ENCODE peak calls at places on chromosomes 7 and 10, in ten cellular contexts. One of them, this sample, is unnamed.

GRCh38 chr7:158957921-158958471 is 101.6 kb downstream of the DYNC2I1 start:
- DNase-seq in prostate gland: no peak
- DNase-seq in H1: peak; percentile 65
- DNase-seq in astrocyte of the spinal cord: no peak
- DNase-seq in choroid plexus epithelial cell: no peak
- DNase-seq in adrenal gland: no peak
- DNase-seq in dorsolateral prefrontal cortex: no peak
- DNase-seq in nephron progenitor cell: no peak
- DNase-seq in colonic mucosa: peak; percentile 92
- DNase-seq in pancreas: peak; percentile 76
- DNase-seq in this sample: no peak

GRCh38 chr10:82319558-82319957 is 444.6 kb downstream of the NRG3 start:
- DNase-seq in prostate gland: no peak
- DNase-seq in H1: no peak
- DNase-seq in astrocyte of the spinal cord: no peak
- DNase-seq in choroid plexus epithelial cell: no peak
- DNase-seq in adrenal gland: no peak
- DNase-seq in dorsolateral prefrontal cortex: peak; percentile 34
- DNase-seq in nephron progenitor cell: peak; percentile 5
- DNase-seq in colonic mucosa: no peak
- DNase-seq in pancreas: no peak
- DNase-seq in this sample: no peak

GRCh38 chr10:133107442-133107841 is 19.7 kb downstream of the ADGRA1 start:
- DNase-seq in prostate gland: no peak
- DNase-seq in H1: no peak
- DNase-seq in astrocyte of the spinal cord: no peak
- DNase-seq in choroid plexus epithelial cell: no peak
- DNase-seq in adrenal gland: no peak
- DNase-seq in dorsolateral prefrontal cortex: no peak
- DNase-seq in nephron progenitor cell: no peak
- DNase-seq in colonic mucosa: no peak
- DNase-seq in pancreas: no peak
- DNase-seq in this sample: no peak

GRCh38 chr7:127935847-127936376 is 95.3 kb downstream of the LRRC4 start:
- DNase-seq in prostate gland: no peak
- DNase-seq in H1: no peak
- DNase-seq in astrocyte of the spinal cord: no peak
- DNase-seq in choroid plexus epithelial cell: no peak
- DNase-seq in adrenal gland: peak; percentile 23
- DNase-seq in dorsolateral prefrontal cortex: no peak
- DNase-seq in nephron progenitor cell: no peak
- DNase-seq in colonic mucosa: no peak
- DNase-seq in pancreas: no peak
- DNase-seq in this sample: no peak

GRCh38 chr7:2353650-2354172 is 916 bp upstream of the EIF3B start:
- DNase-seq in prostate gland: peak; percentile 85
- DNase-seq in H1: no peak
- DNase-seq in astrocyte of the spinal cord: no peak
- DNase-seq in choroid plexus epithelial cell: peak; percentile 92
- DNase-seq in adrenal gland: peak; percentile 93
- DNase-seq in dorsolateral prefrontal cortex: peak; percentile 89
- DNase-seq in nephron progenitor cell: peak; percentile 88
- DNase-seq in colonic mucosa: peak; percentile 91
- DNase-seq in pancreas: peak; percentile 88
- DNase-seq in this sample: peak; percentile 84

GRCh38 chr7:114302858-114303257 is 111.8 kb upstream of the FOXP2 start:
- DNase-seq in prostate gland: no peak
- DNase-seq in H1: no peak
- DNase-seq in astrocyte of the spinal cord: no peak
- DNase-seq in choroid plexus epithelial cell: no peak
- DNase-seq in adrenal gland: no peak
- DNase-seq in dorsolateral prefrontal cortex: no peak
- DNase-seq in nephron progenitor cell: no peak
- DNase-seq in colonic mucosa: no peak
- DNase-seq in pancreas: no peak
- DNase-seq in this sample: no peak

GRCh38 chr7:151924508-151924907 is 31.7 kb upstream of the GALNTL5 start:
- DNase-seq in prostate gland: no peak
- DNase-seq in H1: no peak
- DNase-seq in astrocyte of the spinal cord: no peak
- DNase-seq in choroid plexus epithelial cell: no peak
- DNase-seq in adrenal gland: no peak
- DNase-seq in dorsolateral prefrontal cortex: no peak
- DNase-seq in nephron progenitor cell: no peak
- DNase-seq in colonic mucosa: peak; percentile 81
- DNase-seq in pancreas: no peak
- DNase-seq in this sample: no peak

GRCh38 chr7:21169667-21170605 is 257.9 kb upstream of the SP4 start:
- DNase-seq in prostate gland: no peak
- DNase-seq in H1: peak; percentile 82
- DNase-seq in astrocyte of the spinal cord: no peak
- DNase-seq in choroid plexus epithelial cell: no peak
- DNase-seq in adrenal gland: no peak
- DNase-seq in dorsolateral prefrontal cortex: no peak
- DNase-seq in nephron progenitor cell: peak; percentile 38
- DNase-seq in colonic mucosa: no peak
- DNase-seq in pancreas: no peak
- DNase-seq in this sample: no peak

GRCh38 chr7:93973134-93973533 is 31.0 kb downstream of the BET1 start:
- DNase-seq in prostate gland: no peak
- DNase-seq in H1: no peak
- DNase-seq in astrocyte of the spinal cord: peak; percentile 2
- DNase-seq in choroid plexus epithelial cell: no peak
- DNase-seq in adrenal gland: no peak
- DNase-seq in dorsolateral prefrontal cortex: no peak
- DNase-seq in nephron progenitor cell: no peak
- DNase-seq in colonic mucosa: no peak
- DNase-seq in pancreas: no peak
- DNase-seq in this sample: no peak

GRCh38 chr7:151009340-151010001 is 14.8 kb downstream of the ATG9B start:
- DNase-seq in prostate gland: no peak
- DNase-seq in H1: peak; percentile 74
- DNase-seq in astrocyte of the spinal cord: no peak
- DNase-seq in choroid plexus epithelial cell: no peak
- DNase-seq in adrenal gland: no peak
- DNase-seq in dorsolateral prefrontal cortex: no peak
- DNase-seq in nephron progenitor cell: no peak
- DNase-seq in colonic mucosa: no peak
- DNase-seq in pancreas: no peak
- DNase-seq in this sample: no peak

GRCh38 chr10:70827358-70827757 is 11.6 kb downstream of the SGPL1 start:
- DNase-seq in prostate gland: no peak
- DNase-seq in H1: no peak
- DNase-seq in astrocyte of the spinal cord: no peak
- DNase-seq in choroid plexus epithelial cell: no peak
- DNase-seq in adrenal gland: no peak
- DNase-seq in dorsolateral prefrontal cortex: no peak
- DNase-seq in nephron progenitor cell: no peak
- DNase-seq in colonic mucosa: no peak
- DNase-seq in pancreas: no peak
- DNase-seq in this sample: no peak

DNA sequence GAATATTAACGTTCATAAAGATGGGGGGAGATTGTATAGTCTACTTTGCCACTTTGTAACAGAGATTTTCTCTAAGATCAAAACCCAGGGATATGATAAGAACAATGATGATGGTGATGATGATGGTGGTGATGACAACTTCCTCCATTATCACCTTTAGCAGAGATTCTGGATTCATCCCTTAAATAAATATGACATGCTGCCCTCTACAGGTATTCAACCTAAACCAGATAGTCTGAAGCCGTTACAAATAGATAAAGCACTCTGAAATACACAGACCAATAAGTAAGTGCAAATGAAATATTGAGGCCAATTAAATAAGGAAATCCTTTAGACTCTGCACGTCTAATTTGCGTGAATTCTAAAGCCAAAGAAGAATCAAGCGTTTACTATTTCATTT is 211.5 kb downstream of the CREB5 start:
- DNase-seq in prostate gland: no peak
- DNase-seq in H1: no peak
- DNase-seq in astrocyte of the spinal cord: no peak
- DNase-seq in choroid plexus epithelial cell: peak; percentile 5
- DNase-seq in adrenal gland: no peak
- DNase-seq in dorsolateral prefrontal cortex: no peak
- DNase-seq in nephron progenitor cell: no peak
- DNase-seq in colonic mucosa: no peak
- DNase-seq in pancreas: no peak
- DNase-seq in this sample: no peak
- TF ChIP-seq CTCF in prostate gland: peak; percentile 16
- TF ChIP-seq CTCF in H1: no peak
- TF ChIP-seq CTCF in astrocyte of the spinal cord: no peak
- TF ChIP-seq CTCF in choroid plexus epithelial cell: no peak
- TF ChIP-seq CTCF in adrenal gland: no peak
- TF ChIP-seq CTCF in dorsolateral prefrontal cortex: no peak
- TF ChIP-seq CTCF in nephron progenitor cell: peak; percentile 12
- TF ChIP-seq CTCF in colonic mucosa: no peak
- TF ChIP-seq CTCF in pancreas: no peak
- TF ChIP-seq CTCF in this sample: no peak

DNA sequence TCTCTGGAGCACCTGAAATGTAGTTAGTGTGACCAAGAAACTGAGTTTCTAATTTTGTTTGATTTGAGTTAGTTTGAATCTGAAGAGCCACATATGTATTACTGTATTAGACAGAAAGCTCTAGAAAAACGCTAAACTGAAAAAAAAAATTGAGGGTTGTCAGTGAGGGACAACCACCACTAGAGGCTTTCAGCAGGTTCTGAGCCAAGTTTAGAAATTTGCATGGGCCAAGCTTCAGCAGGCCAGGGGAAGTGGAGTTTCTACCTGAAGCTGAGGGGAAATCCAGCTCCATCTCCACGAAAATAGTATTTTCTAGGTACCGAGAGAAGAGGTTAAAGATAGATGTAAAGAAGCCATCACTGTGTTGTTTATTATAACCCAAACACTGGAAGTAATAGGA is 77.9 kb upstream of the PLXNA4 start:
- DNase-seq in prostate gland: no peak
- DNase-seq in H1: peak; percentile 40
- DNase-seq in astrocyte of the spinal cord: peak; percentile 20
- DNase-seq in choroid plexus epithelial cell: peak; percentile 50
- DNase-seq in adrenal gland: no peak
- DNase-seq in dorsolateral prefrontal cortex: no peak
- DNase-seq in nephron progenitor cell: no peak
- DNase-seq in colonic mucosa: no peak
- DNase-seq in pancreas: no peak
- DNase-seq in this sample: peak; percentile 17
- TF ChIP-seq CTCF in prostate gland: no peak
- TF ChIP-seq CTCF in H1: no peak
- TF ChIP-seq CTCF in astrocyte of the spinal cord: peak; percentile 56
- TF ChIP-seq CTCF in choroid plexus epithelial cell: peak; percentile 67
- TF ChIP-seq CTCF in adrenal gland: no peak
- TF ChIP-seq CTCF in dorsolateral prefrontal cortex: no peak
- TF ChIP-seq CTCF in nephron progenitor cell: peak; percentile 30
- TF ChIP-seq CTCF in colonic mucosa: no peak
- TF ChIP-seq CTCF in pancreas: no peak
- TF ChIP-seq CTCF in this sample: peak; percentile 38

DNA sequence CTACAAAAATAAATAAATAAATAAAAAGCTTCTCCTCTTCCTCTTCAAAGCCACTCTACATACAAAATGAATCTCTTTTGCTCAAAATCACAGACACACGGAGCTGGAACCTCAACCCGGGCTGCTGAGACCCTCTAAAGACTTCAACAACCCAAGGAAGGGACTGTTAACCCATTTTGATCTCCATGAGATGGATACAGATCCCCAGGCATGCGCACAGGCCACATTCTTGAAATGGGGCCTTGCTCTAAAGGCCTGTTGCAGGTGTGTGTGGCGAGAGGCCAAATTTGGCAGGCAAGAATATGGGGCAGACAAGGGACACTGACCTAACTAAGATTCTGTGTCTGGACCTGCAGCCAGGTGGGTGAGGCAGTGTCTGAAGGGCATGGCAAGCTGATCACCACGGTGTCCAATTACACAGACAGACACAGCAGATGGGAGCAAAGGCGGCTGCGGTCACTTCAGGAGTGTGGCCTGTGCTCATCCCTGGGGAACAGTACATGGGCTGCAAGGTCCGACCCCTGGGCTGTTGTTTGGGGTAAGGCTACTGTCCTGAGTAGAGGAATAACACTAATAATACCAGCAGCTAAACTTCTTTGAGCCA is 219.8 kb downstream of the HECW1 start:
- DNase-seq in prostate gland: no peak
- DNase-seq in H1: no peak
- DNase-seq in astrocyte of the spinal cord: no peak
- DNase-seq in choroid plexus epithelial cell: no peak
- DNase-seq in adrenal gland: no peak
- DNase-seq in dorsolateral prefrontal cortex: no peak
- DNase-seq in nephron progenitor cell: no peak
- DNase-seq in colonic mucosa: no peak
- DNase-seq in pancreas: no peak
- DNase-seq in this sample: no peak
- TF ChIP-seq CTCF in prostate gland: no peak
- TF ChIP-seq CTCF in H1: no peak
- TF ChIP-seq CTCF in astrocyte of the spinal cord: no peak
- TF ChIP-seq CTCF in choroid plexus epithelial cell: no peak
- TF ChIP-seq CTCF in adrenal gland: no peak
- TF ChIP-seq CTCF in dorsolateral prefrontal cortex: no peak
- TF ChIP-seq CTCF in nephron progenitor cell: no peak
- TF ChIP-seq CTCF in colonic mucosa: no peak
- TF ChIP-seq CTCF in pancreas: no peak
- TF ChIP-seq CTCF in this sample: no peak

GRCh38 chr7:116862234-116863167 is at the start of gene CAPZA2:
- DNase-seq in prostate gland: peak; percentile 90
- DNase-seq in H1: peak; percentile 95
- DNase-seq in astrocyte of the spinal cord: peak; percentile 88
- DNase-seq in choroid plexus epithelial cell: peak; percentile 90
- DNase-seq in adrenal gland: peak; percentile 92
- DNase-seq in dorsolateral prefrontal cortex: peak; percentile 88
- DNase-seq in nephron progenitor cell: peak; percentile 97
- DNase-seq in colonic mucosa: peak; percentile 93
- DNase-seq in pancreas: peak; percentile 95
- DNase-seq in this sample: peak; percentile 99
- TF ChIP-seq CTCF in prostate gland: peak; percentile 78
- TF ChIP-seq CTCF in H1: peak; percentile 40
- TF ChIP-seq CTCF in astrocyte of the spinal cord: peak; percentile 13
- TF ChIP-seq CTCF in choroid plexus epithelial cell: peak; percentile 23
- TF ChIP-seq CTCF in adrenal gland: peak; percentile 32
- TF ChIP-seq CTCF in dorsolateral prefrontal cortex: no peak
- TF ChIP-seq CTCF in nephron progenitor cell: no peak
- TF ChIP-seq CTCF in colonic mucosa: no peak
- TF ChIP-seq CTCF in pancreas: peak; percentile 25
- TF ChIP-seq CTCF in this sample: peak; percentile 23

GRCh38 chr10:109126016-109126415 is 797.3 kb downstream of the XPNPEP1 start:
- DNase-seq in prostate gland: no peak
- DNase-seq in H1: no peak
- DNase-seq in astrocyte of the spinal cord: no peak
- DNase-seq in choroid plexus epithelial cell: no peak
- DNase-seq in adrenal gland: no peak
- DNase-seq in dorsolateral prefrontal cortex: no peak
- DNase-seq in nephron progenitor cell: no peak
- DNase-seq in colonic mucosa: no peak
- DNase-seq in pancreas: no peak
- DNase-seq in this sample: no peak
- TF ChIP-seq CTCF in prostate gland: no peak
- TF ChIP-seq CTCF in H1: no peak
- TF ChIP-seq CTCF in astrocyte of the spinal cord: no peak
- TF ChIP-seq CTCF in choroid plexus epithelial cell: no peak
- TF ChIP-seq CTCF in adrenal gland: no peak
- TF ChIP-seq CTCF in dorsolateral prefrontal cortex: no peak
- TF ChIP-seq CTCF in nephron progenitor cell: no peak
- TF ChIP-seq CTCF in colonic mucosa: no peak
- TF ChIP-seq CTCF in pancreas: peak; percentile 13
- TF ChIP-seq CTCF in this sample: peak; percentile 27

This sample was measured in endothelial cell.